ENCODE peak calls at places on chromosomes 7 and 10, in eight cellular contexts. G, D, Z, P, Q, Y, A and U are unnamed samples.

GRCh38 chr10:47257396-47258120 is 42.4 kb upstream of the GDF10 start:
- DNase-seq in D (no peak), Q (no peak), G (no peak), A (no peak), P (peak), Z (no peak), Y (peak), U (no peak)

GRCh38 chr10:15990523-15991129 is 130.3 kb upstream of the MINDY3 start:
- DNase-seq in A (no peak), G (no peak), P (no peak), Z (no peak), Y (no peak), D (no peak), Q (no peak), U (no peak)

GRCh38 chr10:87819274-87819585 is 1.2 kb upstream of the ATAD1 start:
- DNase-seq in Q (no peak), G (no peak), Z (no peak), Y (no peak), A (no peak), P (no peak), D (no peak), U (no peak)

GRCh38 chr7:2944729-2945128 is 98.9 kb downstream of the CARD11 start:
- DNase-seq in Q (no peak), G (no peak), Y (no peak), P (no peak), D (no peak), A (no peak), Z (no peak), U (no peak)

GRCh38 chr7:84017653-84018052 is 176.9 kb downstream of the SEMA3A start:
- DNase-seq in Q (no peak), A (no peak), Z (no peak), G (peak), P (no peak), Y (no peak), D (no peak), U (no peak)

GRCh38 chr10:126104767-126105166 is 208.4 kb downstream of the FANK1 start:
- DNase-seq in D (no peak), Z (no peak), Q (no peak), A (no peak), Y (no peak), G (no peak), P (no peak), U (peak)

GRCh38 chr7:140597425-140597949 is 43.1 kb downstream of the DENND2A start:
- DNase-seq in P (no peak), Q (no peak), Z (no peak), Y (no peak), G (no peak), A (no peak), D (no peak), U (no peak)

GRCh38 chr7:44224216-44224950 is 23.6 kb downstream of the YKT6 start:
- DNase-seq in Y (peak), G (no peak), Z (no peak), A (no peak), Q (no peak), D (no peak), P (no peak), U (no peak)

GRCh38 chr10:92590623-92591549 is 2.0 kb upstream of the KIF11 start:
- DNase-seq in D (no peak), A (no peak), P (no peak), Z (no peak), G (peak), Y (no peak), Q (no peak), U (peak)

GRCh38 chr10:79001082-79001885 is 67.5 kb upstream of the ZMIZ1 start:
- DNase-seq in G (no peak), A (no peak), P (no peak), D (no peak), Y (peak), Q (no peak), Z (no peak), U (peak)

GRCh38 chr10:17074548-17074860 is 55.1 kb downstream of the CUBN start:
- DNase-seq in Y (peak), P (no peak), D (no peak), G (peak), A (no peak), Z (no peak), Q (peak), U (no peak)

GRCh38 chr10:6987536-6987945 is 407.5 kb upstream of the PRKCQ start:
- DNase-seq in A (no peak), G (no peak), P (no peak), Y (no peak), Z (peak), Q (no peak), D (no peak), U (no peak)

GRCh38 chr10:5620223-5620721 is 46.1 kb downstream of the ASB13 start:
- DNase-seq in Y (no peak), Z (no peak), A (no peak), D (no peak), P (no peak), G (no peak), Q (no peak), U (no peak)

GRCh38 chr10:44982114-44982460 is 3.5 kb upstream of the DEPP1 start:
- DNase-seq in Y (no peak), A (no peak), Z (no peak), Q (no peak), D (no peak), G (no peak), P (no peak), U (peak)

GRCh38 chr10:120963053-120963533 is 111.9 kb downstream of the WDR11 start:
- DNase-seq in Z (no peak), G (no peak), P (no peak), D (no peak), A (no peak), Y (no peak), Q (no peak), U (no peak)

GRCh38 chr7:31049001-31049765 is 2.9 kb upstream of the ADCYAP1R1 start:
- DNase-seq in G (no peak), A (no peak), Q (no peak), Y (no peak), D (no peak), P (no peak), Z (no peak), U (no peak)

GRCh38 chr7:110483553-110483952 is 607.4 kb upstream of the LRRN3 start:
- DNase-seq in P (no peak), D (no peak), Q (no peak), A (no peak), G (no peak), Z (no peak), Y (no peak), U (no peak)

GRCh38 chr7:142384508-142384922 is 126.7 kb upstream of the PRSS58 start:
- DNase-seq in D (no peak), G (peak), Q (peak), Y (peak), Z (no peak), P (no peak), A (peak), U (peak)

GRCh38 chr10:122725768-122726167 is 26.1 kb upstream of the C10orf120 start:
- DNase-seq in Y (no peak), Z (no peak), Q (no peak), P (no peak), A (no peak), D (no peak), G (no peak), U (no peak)

GRCh38 chr10:48634198-48634983 is 29.5 kb upstream of the ARHGAP22 start:
- DNase-seq in A (no peak), Z (peak), G (peak), Y (no peak), Q (no peak), D (peak), P (peak), U (peak)

GRCh38 chr10:43123361-43124093 is 14.7 kb upstream of the CSGALNACT2 start:
- DNase-seq in P (no peak), A (no peak), G (no peak), Q (no peak), Z (no peak), D (no peak), Y (no peak), U (no peak)

GRCh38 chr7:136874393-136875032 is 6.1 kb downstream of the CHRM2 start:
- DNase-seq in D (no peak), Y (peak), Z (no peak), G (no peak), P (no peak), A (no peak), Q (peak), U (no peak)

GRCh38 chr7:38248069-38248567 is 25.3 kb downstream of the TARP start:
- DNase-seq in D (no peak), A (no peak), Y (no peak), P (no peak), Q (no peak), G (no peak), Z (no peak), U (no peak)